ENCODE peak calls at places on chromosomes 3 and 15, in six cellular contexts. U is AG10803, S is brain microvascular endothelial cell, T is IMR-90, L is heart right ventricle, R is mucosa of descending colon. V is an unnamed sample.
A peak's percentile ranks its signal among the peaks of the same experiment; 100 is the strongest.

GRCh38 chr3:172577962-172578560 is 54.8 kb upstream of the TNFSF10 start:
- DNase-seq in U (no peak), S (no peak), T (no peak), L (no peak), R (no peak), V (no peak)

GRCh38 chr15:51332211-51333147 is 5.9 kb downstream of the CYP19A1 start:
- DNase-seq in U (peak; percentile 31), S (no peak), T (no peak), L (no peak), R (no peak), V (no peak)

GRCh38 chr3:49213541-49213943 is 42.1 kb downstream of the KLHDC8B start:
- DNase-seq in U (no peak), S (no peak), T (no peak), L (no peak), R (no peak), V (no peak)

GRCh38 chr3:158273646-158274045 is 163.8 kb downstream of the RSRC1 start:
- DNase-seq in U (peak; percentile 5), S (no peak), T (peak; percentile 32), L (no peak), R (no peak), V (no peak)

GRCh38 chr3:147359177-147360062 is 46.9 kb downstream of the ZIC4 start:
- DNase-seq in U (no peak), S (no peak), T (no peak), L (no peak), R (no peak), V (no peak)

GRCh38 chr3:13509066-13509815 is 29.1 kb downstream of the HDAC11 start:
- DNase-seq in U (no peak), S (no peak), T (no peak), L (no peak), R (no peak), V (no peak)

GRCh38 chr3:63655519-63655918 is 3.0 kb downstream of the SNTN start:
- DNase-seq in U (peak; percentile 96), S (peak; percentile 89), T (peak; percentile 56), L (no peak), R (no peak), V (peak; percentile 22)

GRCh38 chr15:78727561-78727960 is 83.7 kb downstream of the ADAMTS7 start:
- DNase-seq in U (no peak), S (peak; percentile 68), T (no peak), L (no peak), R (no peak), V (no peak)

GRCh38 chr3:46902188-46902631 is 24.7 kb downstream of the PTH1R start:
- DNase-seq in U (no peak), S (no peak), T (no peak), L (no peak), R (no peak), V (no peak)

GRCh38 chr3:23740517-23741402 is 65.0 kb upstream of the UBE2E1 start:
- DNase-seq in U (no peak), S (no peak), T (no peak), L (no peak), R (peak; percentile 80), V (no peak)

GRCh38 chr3:43468141-43468540 is 153.7 kb downstream of the ANO10 start:
- DNase-seq in U (no peak), S (peak; percentile 19), T (no peak), L (no peak), R (no peak), V (no peak)

GRCh38 chr3:29100292-29100691 is 180.6 kb upstream of the RBMS3 start:
- DNase-seq in U (no peak), S (peak; percentile 5), T (peak; percentile 34), L (no peak), R (no peak), V (no peak)

GRCh38 chr3:16338999-16339398 is 74.0 kb downstream of the OXNAD1 start:
- DNase-seq in U (peak; percentile 99), S (peak; percentile 93), T (peak; percentile 97), L (no peak), R (no peak), V (peak; percentile 83)

GRCh38 chr15:100502651-100503050 is 26.1 kb downstream of the CERS3 start:
- DNase-seq in U (no peak), S (no peak), T (no peak), L (no peak), R (no peak), V (no peak)

GRCh38 chr15:49460411-49460941 is 37.4 kb downstream of the FGF7 start:
- DNase-seq in U (peak; percentile 69), S (no peak), T (no peak), L (no peak), R (no peak), V (no peak)

GRCh38 chr3:9500108-9501050 is 53.2 kb downstream of the LHFPL4 start:
- DNase-seq in U (peak; percentile 52), S (peak; percentile 61), T (peak; percentile 54), L (peak; percentile 57), R (peak; percentile 73), V (no peak)

GRCh38 chr3:11832964-11833621 is 13.6 kb downstream of the TAMM41 start:
- DNase-seq in U (no peak), S (peak; percentile 24), T (no peak), L (no peak), R (no peak), V (no peak)

GRCh38 chr15:56886450-56886856 is 32.0 kb upstream of the TCF12 start:
- DNase-seq in U (no peak), S (peak; percentile 2), T (peak; percentile 17), L (no peak), R (peak; percentile 26), V (no peak)

GRCh38 chr15:63252292-63252691 is 25.1 kb upstream of the APH1B start:
- DNase-seq in U (no peak), S (no peak), T (no peak), L (no peak), R (no peak), V (no peak)
- TF ChIP-seq CTCF in U (no peak), S (no peak), T (no peak), L (no peak), R (no peak), V (no peak)

GRCh38 chr3:195209083-195209835 is 61.7 kb downstream of the XXYLT1 start:
- DNase-seq in U (peak; percentile 26), S (no peak), T (peak; percentile 13), L (peak; percentile 39), R (no peak), V (no peak)

GRCh38 chr3:195208183-195208582 is 62.8 kb downstream of the XXYLT1 start:
- DNase-seq in U (no peak), S (no peak), T (no peak), L (no peak), R (no peak), V (no peak)

GRCh38 chr3:195208631-195209030 is 62.3 kb downstream of the XXYLT1 start:
- DNase-seq in U (no peak), S (no peak), T (no peak), L (no peak), R (no peak), V (no peak)

GRCh38 chr3:195212033-195212748 is 58.8 kb downstream of the XXYLT1 start:
- DNase-seq in U (no peak), S (no peak), T (no peak), L (no peak), R (no peak), V (no peak)

GRCh38 chr3:195209836-195210551 is 61.0 kb downstream of the XXYLT1 start:
- DNase-seq in U (peak; percentile 78), S (no peak), T (peak; percentile 60), L (peak; percentile 57), R (peak; percentile 21), V (no peak)
- H3K4me3 ChIP-seq in U (peak overlapping the region; percentile 48), S (no peak overlapping the region), T (no peak overlapping the region), L (no peak overlapping the region), R (no peak overlapping the region), V (no peak overlapping the region)

DNA sequence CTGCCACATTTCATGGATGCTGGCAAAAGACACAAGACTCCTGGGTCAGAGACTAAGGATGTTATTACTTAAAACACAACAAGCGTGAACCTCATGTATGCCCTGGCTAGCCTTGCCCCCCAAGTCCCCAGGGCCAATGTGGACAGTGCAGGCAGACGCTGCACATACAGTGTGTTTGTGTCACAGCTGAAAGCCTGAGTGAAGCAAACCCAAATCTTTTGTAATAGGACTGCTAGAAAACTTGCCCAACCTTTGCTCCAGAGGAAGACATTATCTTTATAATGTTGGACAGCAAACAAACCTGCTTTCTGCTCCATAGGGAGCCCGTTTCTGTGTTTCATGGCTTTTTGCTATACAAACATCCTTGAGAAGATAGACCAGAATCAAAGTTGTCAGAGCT is 282.0 kb upstream of the RORA start:
- DNase-seq in U (no peak), S (no peak), T (no peak), L (no peak), R (no peak), V (no peak)
- TF ChIP-seq CTCF in U (no peak), S (no peak), T (no peak), L (no peak), R (no peak), V (no peak)

DNA sequence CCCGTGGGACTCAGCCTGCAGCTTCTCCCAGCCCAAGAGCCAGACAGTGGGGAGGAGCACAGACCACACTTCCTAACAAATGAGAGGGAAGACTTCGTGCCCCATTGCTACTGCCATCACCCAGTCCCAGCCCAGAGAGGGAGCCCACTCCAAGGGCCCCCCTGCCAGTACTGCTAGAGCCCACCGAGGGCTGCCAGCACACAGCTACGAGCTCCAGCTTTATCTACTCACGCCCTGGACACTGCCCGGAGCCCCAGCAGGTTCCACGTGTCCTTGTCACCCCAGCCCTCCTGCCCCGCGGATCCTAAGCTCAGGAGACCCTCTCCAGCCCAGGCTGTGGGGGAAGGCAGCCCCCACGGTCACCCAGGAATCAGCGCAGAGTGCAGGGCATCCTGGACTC is 1.9 kb downstream of the GOLGA8A start:
- DNase-seq in U (no peak), S (no peak), T (no peak), L (no peak), R (no peak), V (no peak)
- H3K4me3 ChIP-seq in U (no peak overlapping the region), S (no peak overlapping the region), T (no peak overlapping the region), L (no peak overlapping the region), R (no peak overlapping the region), V (no peak overlapping the region)

GRCh38 chr3:125431912-125432587 is 56.9 kb upstream of the ZNF148 start:
- DNase-seq in U (peak; percentile 46), S (peak; percentile 2), T (peak; percentile 49), L (no peak), R (no peak), V (no peak)
- TF ChIP-seq CTCF in U (no peak), S (no peak), T (no peak), L (no peak), R (no peak), V (no peak)

DNA sequence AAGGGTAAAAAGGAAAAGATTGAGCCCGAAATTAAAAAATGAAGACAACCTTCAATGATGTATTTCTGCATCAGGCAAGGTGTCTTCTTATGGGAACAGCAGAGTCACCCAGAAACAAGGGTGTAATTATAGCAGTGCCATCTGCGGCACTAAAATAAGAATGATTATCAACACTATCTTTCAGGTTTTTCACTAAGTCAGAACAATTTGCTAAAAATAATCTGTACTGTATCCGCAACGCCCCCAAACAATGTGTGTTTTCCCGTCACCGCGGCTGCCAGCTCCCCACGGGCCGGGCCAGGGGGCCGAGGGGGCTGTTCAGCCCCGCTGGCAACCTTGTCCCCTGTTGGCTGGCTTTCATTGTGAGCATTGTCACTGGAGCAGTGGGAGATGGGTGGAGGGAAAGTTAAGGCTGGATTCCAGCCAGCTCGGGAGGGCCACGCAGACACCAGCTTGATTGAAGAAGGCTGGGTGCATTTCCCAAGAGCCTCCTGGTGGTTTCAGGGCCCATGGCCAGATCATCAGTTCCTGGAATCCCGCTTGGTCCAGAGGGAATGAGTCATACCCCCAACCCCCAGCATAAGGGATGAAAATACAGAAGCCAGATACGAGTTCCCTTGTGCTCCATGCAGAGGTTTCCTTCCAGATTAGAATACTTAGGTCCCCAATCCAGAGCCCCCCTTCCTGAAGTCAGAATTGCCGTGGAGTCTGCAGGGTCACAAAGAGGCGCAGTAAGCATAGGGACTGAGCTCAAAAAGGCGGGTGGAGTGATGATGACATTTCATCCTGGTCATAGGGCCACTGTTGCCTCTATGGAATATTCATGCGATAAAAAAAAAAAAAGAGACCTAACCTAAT is 90.2 kb upstream of the KLF13 start:
- DNase-seq in U (peak; percentile 95), S (peak; percentile 94), T (peak; percentile 94), L (peak; percentile 74), R (peak; percentile 55), V (peak; percentile 68)
- H3K4me3 ChIP-seq in U (peak overlapping the region; percentile 38), S (peak overlapping the region; percentile 32), T (no peak overlapping the region), L (no peak overlapping the region), R (no peak overlapping the region), V (no peak overlapping the region)

V was measured in epithelial cell of proximal tubule.